ENCODE peak calls at places on chromosomes 3 and 15, in nine cellular contexts. One of them, this sample, is unnamed.

GRCh38 chr15:58440922-58441321 is 9.1 kb downstream of the LIPC start:
- DNase-seq in H9: no peak
- DNase-seq in breast epithelium: no peak
- DNase-seq in K562: peak
- DNase-seq in AG04450: no peak
- DNase-seq in mammary epithelial cell: peak
- DNase-seq in pancreas: no peak
- DNase-seq in mesothelial cell of epicardium: no peak
- DNase-seq in GM06990: no peak
- DNase-seq in this sample: no peak

GRCh38 chr15:39506146-39506545 is 74.7 kb upstream of the THBS1 start:
- DNase-seq in AG04450: no peak
- DNase-seq in pancreas: no peak
- DNase-seq in K562: no peak
- DNase-seq in mesothelial cell of epicardium: no peak
- DNase-seq in mammary epithelial cell: peak
- DNase-seq in breast epithelium: no peak
- DNase-seq in GM06990: no peak
- DNase-seq in H9: no peak
- DNase-seq in this sample: no peak

GRCh38 chr3:4471907-4472306 is 4.8 kb upstream of the SUMF1 start:
- DNase-seq in K562: no peak
- DNase-seq in breast epithelium: no peak
- DNase-seq in pancreas: peak
- DNase-seq in AG04450: no peak
- DNase-seq in mammary epithelial cell: no peak
- DNase-seq in mesothelial cell of epicardium: no peak
- DNase-seq in GM06990: no peak
- DNase-seq in H9: no peak
- DNase-seq in this sample: no peak

GRCh38 chr3:14412831-14413380 is 10.5 kb downstream of the SLC6A6 start:
- DNase-seq in K562: no peak
- DNase-seq in breast epithelium: no peak
- DNase-seq in H9: peak
- DNase-seq in GM06990: no peak
- DNase-seq in mammary epithelial cell: no peak
- DNase-seq in mesothelial cell of epicardium: no peak
- DNase-seq in pancreas: no peak
- DNase-seq in AG04450: no peak
- DNase-seq in this sample: no peak

GRCh38 chr15:31276596-31277298 is 49.9 kb upstream of the KLF13 start:
- DNase-seq in pancreas: no peak
- DNase-seq in K562: no peak
- DNase-seq in H9: no peak
- DNase-seq in GM06990: no peak
- DNase-seq in breast epithelium: peak
- DNase-seq in AG04450: no peak
- DNase-seq in mammary epithelial cell: no peak
- DNase-seq in mesothelial cell of epicardium: no peak
- DNase-seq in this sample: no peak

GRCh38 chr3:42991369-42992315 is 12.5 kb downstream of the GASK1A start:
- DNase-seq in mesothelial cell of epicardium: no peak
- DNase-seq in K562: no peak
- DNase-seq in breast epithelium: no peak
- DNase-seq in pancreas: no peak
- DNase-seq in GM06990: no peak
- DNase-seq in H9: no peak
- DNase-seq in AG04450: no peak
- DNase-seq in mammary epithelial cell: no peak
- DNase-seq in this sample: no peak

GRCh38 chr3:473284-473800 is 276.8 kb downstream of the CHL1 start:
- DNase-seq in mammary epithelial cell: no peak
- DNase-seq in pancreas: no peak
- DNase-seq in H9: no peak
- DNase-seq in breast epithelium: no peak
- DNase-seq in K562: no peak
- DNase-seq in mesothelial cell of epicardium: no peak
- DNase-seq in AG04450: no peak
- DNase-seq in GM06990: no peak
- DNase-seq in this sample: no peak

GRCh38 chr3:56693750-56694149 is 10.7 kb upstream of the TASOR start:
- DNase-seq in H9: no peak
- DNase-seq in pancreas: no peak
- DNase-seq in K562: no peak
- DNase-seq in mesothelial cell of epicardium: no peak
- DNase-seq in AG04450: no peak
- DNase-seq in breast epithelium: no peak
- DNase-seq in GM06990: no peak
- DNase-seq in mammary epithelial cell: no peak
- DNase-seq in this sample: no peak

GRCh38 chr3:179653777-179654117 is 907 bp downstream of the USP13 start:
- DNase-seq in AG04450: no peak
- DNase-seq in mammary epithelial cell: no peak
- DNase-seq in pancreas: no peak
- DNase-seq in mesothelial cell of epicardium: peak
- DNase-seq in K562: no peak
- DNase-seq in GM06990: no peak
- DNase-seq in H9: no peak
- DNase-seq in breast epithelium: no peak
- DNase-seq in this sample: peak

GRCh38 chr3:43770426-43771103 is 79.8 kb downstream of the ABHD5 start:
- DNase-seq in mammary epithelial cell: no peak
- DNase-seq in AG04450: no peak
- DNase-seq in breast epithelium: no peak
- DNase-seq in K562: peak
- DNase-seq in GM06990: no peak
- DNase-seq in mesothelial cell of epicardium: no peak
- DNase-seq in H9: no peak
- DNase-seq in pancreas: peak
- DNase-seq in this sample: no peak

GRCh38 chr3:105401254-105401653 is 34.5 kb downstream of the ALCAM start:
- DNase-seq in breast epithelium: no peak
- DNase-seq in pancreas: no peak
- DNase-seq in H9: no peak
- DNase-seq in K562: no peak
- DNase-seq in GM06990: no peak
- DNase-seq in mammary epithelial cell: no peak
- DNase-seq in AG04450: no peak
- DNase-seq in mesothelial cell of epicardium: no peak
- DNase-seq in this sample: no peak

GRCh38 chr3:105398407-105398806 is 31.7 kb downstream of the ALCAM start:
- DNase-seq in breast epithelium: no peak
- DNase-seq in mammary epithelial cell: no peak
- DNase-seq in H9: no peak
- DNase-seq in pancreas: no peak
- DNase-seq in mesothelial cell of epicardium: no peak
- DNase-seq in GM06990: no peak
- DNase-seq in AG04450: no peak
- DNase-seq in K562: no peak
- DNase-seq in this sample: no peak

GRCh38 chr3:105397974-105398373 is 31.3 kb downstream of the ALCAM start:
- DNase-seq in AG04450: no peak
- DNase-seq in K562: no peak
- DNase-seq in breast epithelium: no peak
- DNase-seq in H9: no peak
- DNase-seq in pancreas: no peak
- DNase-seq in mammary epithelial cell: no peak
- DNase-seq in mesothelial cell of epicardium: no peak
- DNase-seq in GM06990: no peak
- DNase-seq in this sample: no peak

GRCh38 chr3:105399062-105399461 is 32.4 kb downstream of the ALCAM start:
- DNase-seq in pancreas: no peak
- DNase-seq in AG04450: no peak
- DNase-seq in mesothelial cell of epicardium: no peak
- DNase-seq in K562: no peak
- DNase-seq in breast epithelium: no peak
- DNase-seq in mammary epithelial cell: no peak
- DNase-seq in H9: no peak
- DNase-seq in GM06990: no peak
- DNase-seq in this sample: no peak

DNA sequence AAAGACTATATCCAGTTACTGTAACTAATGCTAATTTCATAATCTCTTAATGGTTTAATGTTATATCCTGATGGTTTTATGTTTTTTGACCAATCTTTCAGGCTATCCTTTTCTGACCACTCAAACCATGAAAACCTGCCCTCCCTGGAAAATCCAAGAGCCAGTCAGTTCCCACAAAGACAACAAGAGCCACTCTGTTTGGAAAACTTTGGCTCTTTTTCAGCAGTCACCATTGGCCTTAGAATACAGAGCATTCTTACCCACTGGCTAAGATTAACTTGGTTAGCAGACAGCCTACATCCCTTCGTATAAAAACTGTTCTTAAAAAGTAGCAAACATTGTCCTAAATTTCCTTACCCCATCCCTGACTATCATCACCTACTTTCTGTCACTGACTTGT is 32.9 kb downstream of the ALCAM start:
- DNase-seq in GM06990: no peak
- DNase-seq in AG04450: no peak
- DNase-seq in mammary epithelial cell: peak
- DNase-seq in mesothelial cell of epicardium: no peak
- DNase-seq in H9: no peak
- DNase-seq in pancreas: no peak
- DNase-seq in K562: no peak
- DNase-seq in breast epithelium: no peak
- DNase-seq in this sample: no peak
- TF ChIP-seq CTCF in GM06990: no peak
- TF ChIP-seq CTCF in AG04450: no peak
- TF ChIP-seq CTCF in mammary epithelial cell: no peak
- TF ChIP-seq CTCF in mesothelial cell of epicardium: no peak
- TF ChIP-seq CTCF in H9: no peak
- TF ChIP-seq CTCF in pancreas: no peak
- TF ChIP-seq CTCF in K562: no peak
- TF ChIP-seq CTCF in breast epithelium: no peak
- TF ChIP-seq CTCF in this sample: no peak

GRCh38 chr3:134404366-134404885 is 30.2 kb upstream of the AMOTL2 start:
- DNase-seq in pancreas: no peak
- DNase-seq in K562: no peak
- DNase-seq in GM06990: no peak
- DNase-seq in AG04450: no peak
- DNase-seq in H9: no peak
- DNase-seq in mammary epithelial cell: no peak
- DNase-seq in breast epithelium: no peak
- DNase-seq in mesothelial cell of epicardium: no peak
- DNase-seq in this sample: no peak

GRCh38 chr3:134407247-134407640 is 33.0 kb upstream of the AMOTL2 start:
- DNase-seq in K562: no peak
- DNase-seq in GM06990: no peak
- DNase-seq in breast epithelium: no peak
- DNase-seq in AG04450: no peak
- DNase-seq in pancreas: no peak
- DNase-seq in H9: peak
- DNase-seq in mesothelial cell of epicardium: no peak
- DNase-seq in mammary epithelial cell: no peak
- DNase-seq in this sample: no peak

GRCh38 chr3:134409041-134409440 is 34.8 kb upstream of the AMOTL2 start:
- DNase-seq in GM06990: no peak
- DNase-seq in mesothelial cell of epicardium: no peak
- DNase-seq in K562: no peak
- DNase-seq in mammary epithelial cell: no peak
- DNase-seq in pancreas: no peak
- DNase-seq in AG04450: no peak
- DNase-seq in breast epithelium: no peak
- DNase-seq in H9: no peak
- DNase-seq in this sample: no peak

DNA sequence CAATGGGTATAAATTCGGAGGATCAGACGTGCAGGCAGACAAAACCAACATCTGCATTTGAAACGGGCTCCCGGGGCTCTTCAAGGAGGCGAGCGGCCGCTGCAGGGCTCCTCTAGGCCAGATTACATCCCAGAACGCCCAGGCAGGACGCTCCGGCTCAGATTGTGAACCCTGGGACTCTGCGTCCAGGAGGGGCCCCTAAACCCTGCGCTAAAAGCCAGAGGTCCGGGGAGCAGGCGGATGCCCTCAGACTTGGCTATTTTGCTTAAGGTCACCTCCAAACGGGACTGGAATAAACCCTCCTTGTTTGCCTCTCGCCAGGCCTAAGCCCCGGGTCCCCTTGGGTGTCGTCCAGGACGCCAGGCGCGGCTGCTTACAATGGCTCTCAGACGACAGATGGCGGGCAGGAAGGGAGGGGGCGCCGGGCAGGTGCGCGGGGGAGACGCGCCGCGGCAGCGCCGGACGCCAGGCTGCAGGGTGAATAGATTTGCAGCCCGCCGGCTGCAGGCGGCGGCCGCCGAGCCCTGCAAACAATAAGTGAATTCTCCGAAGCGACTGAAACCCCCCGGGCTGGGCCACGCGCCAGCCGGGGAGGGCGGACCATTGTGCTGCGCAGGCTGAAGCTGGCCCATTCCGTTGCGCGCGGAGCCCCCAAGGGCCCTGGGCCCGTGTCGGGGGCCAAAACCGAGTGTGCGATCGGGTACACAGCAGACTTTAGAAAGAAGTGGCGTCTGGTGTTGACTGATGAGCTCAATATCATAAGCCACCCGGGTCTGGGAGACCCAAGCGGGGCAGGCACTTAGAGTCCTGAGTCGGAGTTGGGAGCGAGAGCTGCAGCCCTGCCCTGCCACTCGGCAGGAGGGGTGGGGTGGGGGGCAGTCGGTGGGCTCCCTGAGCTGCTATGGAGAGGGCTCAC is 32.3 kb upstream of the AMOTL2 start:
- DNase-seq in H9: peak
- DNase-seq in breast epithelium: no peak
- DNase-seq in pancreas: peak
- DNase-seq in mammary epithelial cell: no peak
- DNase-seq in AG04450: no peak
- DNase-seq in GM06990: no peak
- DNase-seq in mesothelial cell of epicardium: peak
- DNase-seq in K562: no peak
- DNase-seq in this sample: peak
- TF ChIP-seq CTCF in H9: no peak
- TF ChIP-seq CTCF in breast epithelium: no peak
- TF ChIP-seq CTCF in pancreas: no peak
- TF ChIP-seq CTCF in mammary epithelial cell: no peak
- TF ChIP-seq CTCF in AG04450: no peak
- TF ChIP-seq CTCF in GM06990: no peak
- TF ChIP-seq CTCF in mesothelial cell of epicardium: no peak
- TF ChIP-seq CTCF in K562: no peak
- TF ChIP-seq CTCF in this sample: no peak

GRCh38 chr3:184345678-184346144 is 8.3 kb downstream of the FAM131A start:
- DNase-seq in mesothelial cell of epicardium: no peak
- DNase-seq in GM06990: no peak
- DNase-seq in pancreas: peak
- DNase-seq in H9: peak
- DNase-seq in AG04450: no peak
- DNase-seq in breast epithelium: peak
- DNase-seq in mammary epithelial cell: peak
- DNase-seq in K562: peak
- DNase-seq in this sample: peak
- TF ChIP-seq CTCF in mesothelial cell of epicardium: no peak
- TF ChIP-seq CTCF in GM06990: peak
- TF ChIP-seq CTCF in pancreas: peak
- TF ChIP-seq CTCF in H9: peak
- TF ChIP-seq CTCF in AG04450: peak
- TF ChIP-seq CTCF in breast epithelium: peak
- TF ChIP-seq CTCF in mammary epithelial cell: peak
- TF ChIP-seq CTCF in K562: peak
- TF ChIP-seq CTCF in this sample: peak

DNA sequence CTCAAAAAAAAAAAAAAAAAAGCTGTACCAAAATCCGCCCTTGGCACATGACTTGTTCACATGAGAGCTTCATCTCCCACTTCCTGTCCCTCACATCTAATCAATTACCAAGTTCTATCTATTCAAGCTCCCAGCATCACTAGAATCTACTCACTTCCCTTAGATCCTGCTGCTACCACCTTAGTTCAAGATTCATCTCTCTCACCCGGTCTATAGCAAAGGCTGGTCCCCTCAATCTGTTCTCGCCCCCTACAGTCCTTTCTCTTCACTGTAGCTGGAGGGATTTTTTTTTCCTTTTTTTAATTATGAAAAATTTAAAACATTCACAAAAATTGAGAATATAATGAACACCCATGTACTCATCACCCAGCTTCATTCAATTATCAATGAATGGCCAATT is 16.7 kb upstream of the GPR160 start:
- DNase-seq in AG04450: no peak
- DNase-seq in mesothelial cell of epicardium: no peak
- DNase-seq in K562: no peak
- DNase-seq in breast epithelium: no peak
- DNase-seq in H9: no peak
- DNase-seq in mammary epithelial cell: no peak
- DNase-seq in GM06990: no peak
- DNase-seq in pancreas: no peak
- DNase-seq in this sample: no peak
- TF ChIP-seq CTCF in AG04450: peak
- TF ChIP-seq CTCF in mesothelial cell of epicardium: no peak
- TF ChIP-seq CTCF in K562: peak
- TF ChIP-seq CTCF in breast epithelium: no peak
- TF ChIP-seq CTCF in H9: peak
- TF ChIP-seq CTCF in mammary epithelial cell: no peak
- TF ChIP-seq CTCF in GM06990: peak
- TF ChIP-seq CTCF in pancreas: no peak
- TF ChIP-seq CTCF in this sample: no peak